ENCODE peak calls at places on chromosomes 2 and 18, in eight cellular contexts. K is cardiac muscle cell, C is heart left ventricle, D is HL-60, S is right cardiac atrium, B is tibial artery, X is K562, E is hepatocyte. T is an unnamed sample.

GRCh38 chr2:71043531-71044407 is 24.7 kb upstream of the NAGK start:
- DNase-seq in K (no peak), C (no peak), D (no peak), S (no peak), B (no peak), X (no peak), E (no peak), T (no peak)

GRCh38 chr2:26942543-26943295 is 27.7 kb upstream of the MAPRE3 start:
- DNase-seq in K (peak), C (peak), D (peak), S (peak), B (peak), X (peak), E (peak), T (peak)

GRCh38 chr2:27807476-27807875 is 36.0 kb downstream of the MRPL33 start:
- DNase-seq in K (peak), C (no peak), D (no peak), S (no peak), B (no peak), X (peak), E (peak), T (no peak)

GRCh38 chr18:77095356-77096030 is 37.1 kb downstream of the MBP start:
- DNase-seq in K (no peak), C (no peak), D (peak), S (no peak), B (no peak), X (no peak), E (no peak), T (no peak)

GRCh38 chr2:224169847-224170246 is 130.8 kb upstream of the SERPINE2 start:
- DNase-seq in K (no peak), C (no peak), D (no peak), S (no peak), B (no peak), X (no peak), E (no peak), T (no peak)

GRCh38 chr2:37472959-37473358 is 128.5 kb downstream of the QPCT start:
- DNase-seq in K (peak), C (no peak), D (no peak), S (peak), B (peak), X (no peak), E (no peak), T (no peak)

GRCh38 chr18:44736664-44737063 is 56.0 kb downstream of the SETBP1 start:
- DNase-seq in K (peak), C (no peak), D (no peak), S (no peak), B (no peak), X (peak), E (no peak), T (no peak)

GRCh38 chr18:44811586-44812125 is 131.0 kb downstream of the SETBP1 start:
- DNase-seq in K (no peak), C (no peak), D (no peak), S (no peak), B (no peak), X (no peak), E (no peak), T (no peak)

GRCh38 chr2:112121682-112122254 is 16.4 kb upstream of the FBLN7 start:
- DNase-seq in K (peak), C (no peak), D (peak), S (no peak), B (no peak), X (peak), E (peak), T (no peak)

GRCh38 chr2:67833632-67834031 is 229.2 kb downstream of the C1D start:
- DNase-seq in K (no peak), C (no peak), D (no peak), S (no peak), B (no peak), X (no peak), E (no peak), T (no peak)

GRCh38 chr18:323253-323622 is 55.4 kb upstream of the THOC1 start:
- DNase-seq in K (peak), C (no peak), D (no peak), S (no peak), B (no peak), X (no peak), E (peak), T (no peak)

GRCh38 chr2:216793386-216793785 is 66.5 kb downstream of the TNP1 start:
- DNase-seq in K (no peak), C (no peak), D (no peak), S (no peak), B (no peak), X (no peak), E (no peak), T (no peak)

GRCh38 chr2:229520582-229521221 is 193.7 kb downstream of the DNER start:
- DNase-seq in K (peak), C (peak), D (no peak), S (peak), B (peak), X (no peak), E (no peak), T (no peak)

GRCh38 chr2:103823847-103824246 is 1030.1 kb upstream of the POU3F3 start:
- DNase-seq in K (no peak), C (no peak), D (no peak), S (no peak), B (no peak), X (no peak), E (peak), T (no peak)

GRCh38 chr2:234978466-234979203 is 26.8 kb downstream of the SH3BP4 start:
- DNase-seq in K (peak), C (no peak), D (no peak), S (no peak), B (no peak), X (no peak), E (no peak), T (no peak)

GRCh38 chr2:173606619-173607305 is 252.1 kb downstream of the CDCA7 start:
- DNase-seq in K (no peak), C (no peak), D (no peak), S (no peak), B (no peak), X (no peak), E (no peak), T (no peak)

GRCh38 chr2:217291259-217291658 is 431.4 kb upstream of the TNP1 start:
- DNase-seq in K (no peak), C (no peak), D (no peak), S (no peak), B (no peak), X (no peak), E (peak), T (no peak)

GRCh38 chr2:60530660-60531276 is 22.7 kb downstream of the BCL11A start:
- DNase-seq in K (peak), C (peak), D (peak), S (peak), B (no peak), X (peak), E (peak), T (peak)

GRCh38 chr2:120299024-120299423 is 46.4 kb downstream of the RALB start:
- DNase-seq in K (no peak), C (no peak), D (no peak), S (no peak), B (no peak), X (no peak), E (no peak), T (no peak)

GRCh38 chr18:3979024-3979423 is 476.1 kb downstream of the DLGAP1 start:
- DNase-seq in K (no peak), C (no peak), D (no peak), S (no peak), B (no peak), X (no peak), E (no peak), T (no peak)

DNA sequence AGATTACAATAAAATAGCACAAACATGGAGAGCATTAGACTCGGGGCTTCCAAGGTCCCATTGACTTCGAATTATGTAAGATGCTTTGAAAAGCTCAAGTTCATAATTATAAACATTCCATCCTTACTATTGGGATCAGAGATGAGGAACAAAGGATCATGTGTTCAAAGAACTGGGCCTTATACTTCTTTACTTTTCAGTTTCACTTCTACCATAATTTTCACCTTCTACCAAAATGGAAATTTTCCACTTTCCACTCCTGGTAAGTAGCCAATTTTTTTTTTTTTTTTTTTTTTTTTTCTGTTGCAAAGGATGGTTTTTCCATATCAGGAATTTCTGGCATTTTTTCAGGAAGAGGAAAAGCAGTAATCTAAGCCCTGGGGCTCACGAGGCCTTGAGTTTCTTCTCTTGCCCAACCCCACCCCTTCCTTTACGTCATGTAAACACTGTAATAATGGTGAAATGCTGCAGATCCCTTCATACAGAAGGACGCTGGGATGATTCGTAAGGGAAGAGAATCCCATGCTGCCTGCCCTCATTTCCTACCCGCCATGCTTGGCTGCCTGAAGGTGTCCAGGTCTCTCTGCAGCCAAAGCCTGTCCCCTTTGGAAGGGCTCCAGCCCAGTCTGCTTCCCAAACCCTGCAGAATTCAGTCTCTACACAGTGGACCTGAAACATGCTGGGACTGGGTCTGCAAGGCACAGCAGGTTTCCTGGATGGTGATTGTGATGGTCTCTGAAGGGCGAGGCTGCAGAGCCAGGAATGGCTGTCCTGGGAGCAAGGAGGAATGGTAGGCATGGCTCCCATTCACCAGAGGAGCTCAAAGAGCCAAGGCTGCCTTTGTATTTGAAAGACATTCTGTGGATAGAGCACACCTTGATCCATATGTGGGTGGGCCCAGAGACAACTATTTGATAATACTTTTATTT is 56.9 kb downstream of the EFR3B start:
- DNase-seq in K (peak), C (peak), D (no peak), S (peak), B (peak), X (no peak), E (peak), T (peak)
- H3K27ac ChIP-seq in K (no peak), C (peak), D (no peak), S (peak), B (no peak), X (no peak), E (peak), T (peak)

GRCh38 chr2:9949239-9949991 is 2.1 kb upstream of the GRHL1 start:
- DNase-seq in K (no peak), C (no peak), D (no peak), S (no peak), B (no peak), X (no peak), E (no peak), T (no peak)

GRCh38 chr2:9950521-9951271 is 797 bp upstream of the GRHL1 start:
- DNase-seq in K (peak), C (peak), D (peak), S (peak), B (no peak), X (peak), E (peak), T (peak)

GRCh38 chr2:9948721-9949120 is 2.8 kb upstream of the GRHL1 start:
- DNase-seq in K (no peak), C (no peak), D (no peak), S (no peak), B (no peak), X (no peak), E (no peak), T (no peak)

GRCh38 chr2:9951272-9951521 is 296 bp upstream of the GRHL1 start:
- DNase-seq in K (no peak), C (no peak), D (no peak), S (no peak), B (no peak), X (no peak), E (no peak), T (no peak)

DNA sequence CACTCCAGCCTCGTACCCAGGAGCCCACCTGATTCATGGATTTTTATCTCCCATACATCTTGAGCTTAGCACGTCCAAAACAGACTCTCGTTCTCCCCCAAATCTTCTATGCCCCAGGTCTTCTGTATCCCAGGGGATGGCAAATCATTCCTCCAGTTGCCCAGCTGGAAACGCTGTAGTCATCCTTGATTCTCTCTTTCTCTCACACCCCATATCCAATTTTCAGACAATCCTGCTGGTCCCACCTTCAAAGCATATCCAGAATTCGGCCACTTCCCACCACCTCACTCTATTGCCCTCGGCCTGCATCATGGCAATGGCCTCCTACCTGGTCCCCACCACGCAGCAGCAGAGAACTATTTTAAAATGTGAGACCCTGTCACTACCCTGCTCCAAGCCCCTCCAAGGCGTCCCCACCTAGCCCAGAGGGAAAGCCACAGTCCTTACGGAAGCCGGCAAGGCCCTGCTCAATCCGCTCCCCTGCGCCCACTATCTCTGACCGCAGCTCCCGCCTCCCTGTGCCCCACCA is 1.4 kb upstream of the GRHL1 start:
- DNase-seq in K (no peak), C (no peak), D (no peak), S (no peak), B (no peak), X (no peak), E (no peak), T (no peak)
- H3K4me3 ChIP-seq in K (no peak), C (peak), D (no peak), S (no peak), B (no peak), X (no peak), E (no peak), T (no peak)

GRCh38 chr2:85602476-85603234 is at the start of gene TMEM150A:
- DNase-seq in K (peak), C (peak), D (peak), S (peak), B (peak), X (peak), E (peak), T (peak)
- H3K27ac ChIP-seq in K (peak), C (peak), D (peak), S (peak), B (peak), X (peak), E (peak), T (peak)

GRCh38 chr2:218783612-218784169 is 1.7 kb downstream of the CYP27A1 start:
- DNase-seq in K (no peak), C (no peak), D (no peak), S (no peak), B (no peak), X (no peak), E (no peak), T (no peak)
- H3K4me3 ChIP-seq in K (peak), C (peak), D (no peak), S (peak), B (no peak), X (no peak), E (no peak), T (peak)

DNA sequence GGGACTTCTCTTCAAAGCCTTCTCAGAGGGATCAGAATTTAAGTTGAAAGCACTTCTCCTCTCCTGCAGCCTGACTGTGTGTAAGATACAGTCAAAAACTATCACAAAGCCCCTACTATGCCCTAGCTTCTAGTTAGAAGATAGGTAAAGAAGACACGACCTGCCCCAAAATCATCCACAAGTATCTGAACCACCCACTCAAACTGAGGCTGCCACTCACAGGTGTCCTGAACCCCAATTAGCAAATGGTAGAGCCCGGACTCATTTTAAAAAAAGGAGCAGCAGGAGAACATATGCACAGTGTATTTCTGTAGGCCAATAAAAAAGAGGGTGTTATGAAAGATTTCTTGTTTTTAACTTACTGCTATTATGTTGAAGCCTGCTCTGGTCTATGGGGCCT is 74.4 kb downstream of the ANKRD44 start:
- DNase-seq in K (no peak), C (no peak), D (no peak), S (no peak), B (no peak), X (no peak), E (no peak), T (no peak)
- H3K27ac ChIP-seq in K (no peak), C (no peak), D (peak), S (no peak), B (no peak), X (no peak), E (no peak), T (no peak)

DNA sequence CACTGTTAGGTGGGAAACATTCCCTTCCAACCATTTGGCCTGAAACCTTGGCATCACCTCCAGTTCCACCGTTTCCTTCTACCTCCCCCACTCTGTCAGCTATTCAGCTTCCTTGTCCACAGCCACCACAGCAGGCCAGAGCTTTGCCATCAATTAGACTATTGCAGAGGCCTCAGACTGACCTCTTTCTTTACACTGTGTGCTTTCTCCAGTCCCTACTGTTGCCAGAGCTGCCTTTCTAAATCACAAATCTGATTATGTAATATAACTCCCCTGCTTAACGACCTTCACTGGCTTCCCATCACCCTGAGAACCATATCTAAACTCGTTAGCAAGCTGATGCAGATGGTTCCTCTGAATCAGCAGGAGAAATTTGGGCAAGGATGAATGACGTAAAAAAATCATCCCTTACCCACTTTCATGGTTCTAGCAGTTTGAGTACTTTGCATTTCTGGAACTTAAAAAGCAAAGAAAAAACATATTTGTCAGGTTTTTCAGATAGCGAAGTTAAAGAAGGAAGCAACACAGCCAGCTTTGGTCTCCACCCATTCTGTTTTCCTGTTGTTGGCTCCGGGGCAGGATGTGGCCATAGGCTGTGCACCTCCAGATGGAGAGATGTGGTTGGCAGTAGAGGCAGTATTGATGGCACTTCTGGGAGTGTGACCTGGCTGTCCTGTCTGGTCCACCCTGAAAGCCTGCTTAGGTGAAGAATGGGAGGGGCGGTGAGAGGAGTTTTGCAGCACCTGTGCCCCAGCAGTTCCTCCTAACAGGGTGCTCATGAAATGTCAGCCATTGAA is 422.1 kb downstream of the PARD3B start:
- DNase-seq in K (no peak), C (no peak), D (no peak), S (no peak), B (no peak), X (no peak), E (no peak), T (no peak)
- H3K4me3 ChIP-seq in K (no peak), C (no peak), D (no peak), S (no peak), B (no peak), X (no peak), E (no peak), T (no peak)